ENCODE peak calls at places on chromosomes 4 and X, in eight cellular contexts. One of them, this sample, is unnamed.

GRCh38 chrX:19670321-19670750 is 155.0 kb upstream of the MAP3K15 start:
- DNase-seq in HL-60: peak; percentile 7
- DNase-seq in kidney: no peak
- DNase-seq in psoas muscle: no peak
- DNase-seq in AG04450: peak; percentile 30
- DNase-seq in colonic mucosa: no peak
- DNase-seq in tibial nerve: peak; percentile 8
- DNase-seq in MM.1S: no peak
- DNase-seq in this sample: no peak

GRCh38 chr4:47031011-47031678 is at the start of gene GABRB1:
- DNase-seq in colonic mucosa: peak; percentile 74
- DNase-seq in MM.1S: peak; percentile 28
- DNase-seq in kidney: peak; percentile 82
- DNase-seq in psoas muscle: peak; percentile 22
- DNase-seq in HL-60: no peak
- DNase-seq in AG04450: peak; percentile 30
- DNase-seq in tibial nerve: no peak
- DNase-seq in this sample: peak; percentile 83

GRCh38 chr4:42050850-42051249 is 60.5 kb downstream of the SLC30A9 start:
- DNase-seq in MM.1S: no peak
- DNase-seq in psoas muscle: no peak
- DNase-seq in kidney: no peak
- DNase-seq in HL-60: no peak
- DNase-seq in AG04450: no peak
- DNase-seq in colonic mucosa: no peak
- DNase-seq in tibial nerve: no peak
- DNase-seq in this sample: no peak

GRCh38 chr4:53899544-53900274 is 164.7 kb downstream of the CHIC2 start:
- DNase-seq in AG04450: peak; percentile 73
- DNase-seq in MM.1S: no peak
- DNase-seq in HL-60: no peak
- DNase-seq in tibial nerve: no peak
- DNase-seq in colonic mucosa: no peak
- DNase-seq in kidney: peak; percentile 72
- DNase-seq in psoas muscle: no peak
- DNase-seq in this sample: no peak

GRCh38 chr4:137417676-137418075 is 114.6 kb downstream of the PCDH18 start:
- DNase-seq in kidney: no peak
- DNase-seq in psoas muscle: no peak
- DNase-seq in HL-60: no peak
- DNase-seq in tibial nerve: no peak
- DNase-seq in MM.1S: no peak
- DNase-seq in colonic mucosa: no peak
- DNase-seq in AG04450: peak; percentile 8
- DNase-seq in this sample: no peak

GRCh38 chr4:31807036-31807435 is 1086.9 kb downstream of the PCDH7 start:
- DNase-seq in tibial nerve: no peak
- DNase-seq in psoas muscle: no peak
- DNase-seq in kidney: no peak
- DNase-seq in MM.1S: no peak
- DNase-seq in AG04450: no peak
- DNase-seq in HL-60: no peak
- DNase-seq in colonic mucosa: no peak
- DNase-seq in this sample: no peak

GRCh38 chr4:77073106-77073858 is 2.5 kb downstream of the CCNI start:
- DNase-seq in MM.1S: no peak
- DNase-seq in psoas muscle: no peak
- DNase-seq in AG04450: no peak
- DNase-seq in colonic mucosa: no peak
- DNase-seq in kidney: no peak
- DNase-seq in HL-60: peak; percentile 8
- DNase-seq in tibial nerve: no peak
- DNase-seq in this sample: no peak

GRCh38 chr4:80913381-80913780 is 117.1 kb upstream of the BMP3 start:
- DNase-seq in psoas muscle: no peak
- DNase-seq in AG04450: no peak
- DNase-seq in HL-60: peak; percentile 10
- DNase-seq in tibial nerve: no peak
- DNase-seq in colonic mucosa: no peak
- DNase-seq in MM.1S: no peak
- DNase-seq in kidney: no peak
- DNase-seq in this sample: no peak

DNA sequence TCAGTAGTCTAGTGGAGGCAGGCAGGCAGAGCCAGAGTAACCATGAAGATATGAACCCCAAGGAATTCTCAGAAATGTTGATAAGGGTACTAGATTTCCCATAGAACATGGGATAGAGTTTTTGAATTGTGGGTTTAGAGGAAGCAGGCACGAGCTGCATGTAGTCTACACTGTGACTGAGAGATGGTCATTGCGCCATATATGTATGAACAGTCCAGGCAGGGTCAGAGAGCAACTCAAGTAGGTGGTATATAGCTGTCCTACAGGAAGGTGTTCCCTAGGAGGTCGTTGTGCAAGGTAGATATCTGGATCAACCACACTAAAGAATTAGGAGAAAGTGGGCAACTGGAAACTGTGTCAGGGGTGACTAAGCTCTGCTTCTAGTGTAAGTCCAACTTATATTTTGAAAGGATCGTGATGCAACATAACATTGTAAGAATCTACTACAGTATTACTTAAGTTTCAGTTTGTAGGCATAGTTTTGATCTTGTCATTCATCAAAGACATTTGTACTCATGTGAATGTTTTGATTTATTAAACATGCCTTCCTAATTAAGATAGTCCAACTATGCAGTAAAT is 94.6 kb downstream of the HPGD start:
- DNase-seq in colonic mucosa: no peak
- DNase-seq in tibial nerve: no peak
- DNase-seq in psoas muscle: no peak
- DNase-seq in AG04450: no peak
- DNase-seq in MM.1S: no peak
- DNase-seq in HL-60: peak; percentile 35
- DNase-seq in kidney: no peak
- DNase-seq in this sample: no peak
- H3K27ac ChIP-seq in colonic mucosa: no peak overlapping the region
- H3K27ac ChIP-seq in tibial nerve: no peak overlapping the region
- H3K27ac ChIP-seq in psoas muscle: no peak overlapping the region
- H3K27ac ChIP-seq in AG04450: no peak overlapping the region
- H3K27ac ChIP-seq in MM.1S: no peak overlapping the region
- H3K27ac ChIP-seq in HL-60: no peak overlapping the region
- H3K27ac ChIP-seq in kidney: no peak overlapping the region
- H3K27ac ChIP-seq in this sample: no peak overlapping the region

DNA sequence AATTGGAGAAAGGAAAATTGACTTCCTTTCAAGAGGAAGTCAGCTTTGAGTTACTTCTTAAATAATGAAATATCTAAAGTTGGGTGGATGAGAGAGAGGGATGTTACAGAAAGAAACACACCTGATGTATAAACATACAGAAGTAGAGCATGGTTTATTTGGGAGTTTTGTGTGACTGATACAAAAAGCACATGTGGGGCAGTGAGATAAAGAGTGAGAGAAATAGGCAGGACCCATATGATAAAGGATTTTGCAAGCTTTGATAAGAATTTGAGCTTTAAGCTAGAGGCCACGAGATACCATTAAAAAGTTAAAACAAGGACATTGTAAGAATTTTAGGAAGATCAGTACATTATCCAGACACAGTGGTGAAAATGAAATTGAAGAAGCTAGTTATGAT is 263.3 kb upstream of the GPRIN3 start:
- DNase-seq in tibial nerve: no peak
- DNase-seq in colonic mucosa: no peak
- DNase-seq in HL-60: no peak
- DNase-seq in MM.1S: no peak
- DNase-seq in psoas muscle: no peak
- DNase-seq in kidney: no peak
- DNase-seq in AG04450: no peak
- DNase-seq in this sample: no peak
- H3K4me3 ChIP-seq in tibial nerve: no peak overlapping the region
- H3K4me3 ChIP-seq in colonic mucosa: no peak overlapping the region
- H3K4me3 ChIP-seq in HL-60: no peak overlapping the region
- H3K4me3 ChIP-seq in MM.1S: no peak overlapping the region
- H3K4me3 ChIP-seq in psoas muscle: no peak overlapping the region
- H3K4me3 ChIP-seq in kidney: no peak overlapping the region
- H3K4me3 ChIP-seq in AG04450: no peak overlapping the region
- H3K4me3 ChIP-seq in this sample: no peak overlapping the region

GRCh38 chrX:81121513-81122363 is 80.0 kb downstream of the HMGN5 start:
- DNase-seq in psoas muscle: peak; percentile 87
- DNase-seq in tibial nerve: peak; percentile 84
- DNase-seq in AG04450: peak; percentile 81
- DNase-seq in kidney: peak; percentile 94
- DNase-seq in HL-60: peak; percentile 92
- DNase-seq in MM.1S: peak; percentile 92
- DNase-seq in colonic mucosa: peak; percentile 93
- DNase-seq in this sample: peak; percentile 94
- H3K27ac ChIP-seq in psoas muscle: no peak overlapping the region
- H3K27ac ChIP-seq in tibial nerve: peak overlapping the region; percentile 72
- H3K27ac ChIP-seq in AG04450: no peak overlapping the region
- H3K27ac ChIP-seq in kidney: peak overlapping the region; percentile 60
- H3K27ac ChIP-seq in HL-60: peak overlapping the region; percentile 74
- H3K27ac ChIP-seq in MM.1S: peak overlapping the region; percentile 40
- H3K27ac ChIP-seq in colonic mucosa: peak overlapping the region; percentile 52
- H3K27ac ChIP-seq in this sample: no peak overlapping the region

GRCh38 chrX:130084651-130085237 is 25.6 kb downstream of the ELF4 start:
- DNase-seq in psoas muscle: no peak
- DNase-seq in kidney: no peak
- DNase-seq in AG04450: no peak
- DNase-seq in tibial nerve: no peak
- DNase-seq in HL-60: peak; percentile 77
- DNase-seq in MM.1S: peak; percentile 27
- DNase-seq in colonic mucosa: no peak
- DNase-seq in this sample: no peak

GRCh38 chrX:130083656-130084382 is 26.5 kb downstream of the ELF4 start:
- DNase-seq in colonic mucosa: no peak
- DNase-seq in HL-60: peak; percentile 84
- DNase-seq in tibial nerve: no peak
- DNase-seq in kidney: no peak
- DNase-seq in psoas muscle: no peak
- DNase-seq in MM.1S: no peak
- DNase-seq in AG04450: no peak
- DNase-seq in this sample: no peak

GRCh38 chrX:130085551-130085986 is 24.7 kb downstream of the ELF4 start:
- DNase-seq in psoas muscle: no peak
- DNase-seq in colonic mucosa: no peak
- DNase-seq in HL-60: peak; percentile 43
- DNase-seq in AG04450: no peak
- DNase-seq in tibial nerve: no peak
- DNase-seq in kidney: no peak
- DNase-seq in MM.1S: no peak
- DNase-seq in this sample: no peak

GRCh38 chrX:130083107-130083490 is 27.2 kb downstream of the ELF4 start:
- DNase-seq in MM.1S: no peak
- DNase-seq in kidney: no peak
- DNase-seq in colonic mucosa: no peak
- DNase-seq in tibial nerve: no peak
- DNase-seq in psoas muscle: no peak
- DNase-seq in HL-60: no peak
- DNase-seq in AG04450: no peak
- DNase-seq in this sample: no peak

DNA sequence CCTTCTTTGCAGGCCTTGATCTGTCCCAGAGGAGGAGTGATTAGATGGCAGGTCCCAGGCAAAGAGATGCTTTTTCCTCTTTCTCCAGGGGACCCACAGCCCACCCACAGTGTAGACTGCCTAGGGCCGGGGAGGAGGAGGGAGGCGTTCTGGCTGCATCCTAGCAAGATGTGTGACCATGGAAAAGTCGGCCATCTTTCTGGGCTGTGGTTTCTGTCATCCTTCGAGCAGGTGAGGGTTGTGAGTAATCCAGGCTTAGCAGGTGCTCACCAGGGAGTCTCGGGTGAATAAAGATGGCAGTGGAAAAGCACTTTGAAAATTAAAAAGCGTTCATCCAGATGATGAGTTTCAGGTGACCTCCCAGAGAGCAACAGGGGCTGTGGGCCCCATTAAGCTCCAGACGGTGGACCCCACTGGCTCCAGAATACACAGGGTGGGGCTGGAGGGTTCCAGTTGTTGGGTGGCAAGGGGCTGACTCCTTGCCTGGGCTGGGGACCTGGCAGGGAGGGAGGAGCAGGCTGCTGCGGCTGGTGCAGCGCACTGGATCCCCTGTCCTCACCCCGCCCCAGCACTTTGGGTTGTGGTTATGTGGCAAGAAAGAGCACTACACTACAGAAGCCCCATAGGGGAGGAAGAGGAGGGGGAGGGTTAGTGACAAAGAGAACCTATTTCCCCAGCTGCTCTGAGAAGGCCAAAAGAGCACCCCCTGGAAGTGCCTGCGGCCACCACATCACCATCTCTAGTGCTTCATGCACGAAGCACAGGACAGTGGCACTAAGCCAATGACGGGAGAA is 23.7 kb downstream of the ELF4 start:
- DNase-seq in psoas muscle: no peak
- DNase-seq in MM.1S: no peak
- DNase-seq in HL-60: peak; percentile 95
- DNase-seq in kidney: no peak
- DNase-seq in tibial nerve: no peak
- DNase-seq in AG04450: no peak
- DNase-seq in colonic mucosa: no peak
- DNase-seq in this sample: no peak
- H3K4me3 ChIP-seq in psoas muscle: no peak overlapping the region
- H3K4me3 ChIP-seq in MM.1S: no peak overlapping the region
- H3K4me3 ChIP-seq in HL-60: peak overlapping the region; percentile 27
- H3K4me3 ChIP-seq in kidney: no peak overlapping the region
- H3K4me3 ChIP-seq in tibial nerve: no peak overlapping the region
- H3K4me3 ChIP-seq in AG04450: no peak overlapping the region
- H3K4me3 ChIP-seq in colonic mucosa: no peak overlapping the region
- H3K4me3 ChIP-seq in this sample: no peak overlapping the region

GRCh38 chr4:183430987-183431347 is 13.5 kb upstream of the CDKN2AIP start:
- DNase-seq in AG04450: no peak
- DNase-seq in MM.1S: no peak
- DNase-seq in colonic mucosa: no peak
- DNase-seq in tibial nerve: no peak
- DNase-seq in psoas muscle: no peak
- DNase-seq in kidney: no peak
- DNase-seq in HL-60: no peak
- DNase-seq in this sample: no peak
- H3K27ac ChIP-seq in AG04450: no peak overlapping the region
- H3K27ac ChIP-seq in MM.1S: no peak overlapping the region
- H3K27ac ChIP-seq in colonic mucosa: peak overlapping the region; percentile 3
- H3K27ac ChIP-seq in tibial nerve: no peak overlapping the region
- H3K27ac ChIP-seq in psoas muscle: no peak overlapping the region
- H3K27ac ChIP-seq in kidney: no peak overlapping the region
- H3K27ac ChIP-seq in HL-60: no peak overlapping the region
- H3K27ac ChIP-seq in this sample: no peak overlapping the region